ENCODE peak calls at places on chromosomes 1 and 21, in seven cellular contexts. Y, A, B, E, K, M and P are unnamed samples.

GRCh38 chr21:44370027-44370735 is 16.8 kb downstream of the TRPM2 start:
- DNase-seq in Y (peak; percentile 5), A (no peak), B (peak; percentile 77), E (no peak), K (peak; percentile 93), M (peak; percentile 11), P (peak; percentile 64)

GRCh38 chr1:161137881-161138280 is 5.4 kb upstream of the DEDD start:
- DNase-seq in Y (no peak), A (no peak), B (no peak), E (no peak), K (no peak), M (no peak), P (no peak)

GRCh38 chr1:82034812-82035211 is 234.1 kb downstream of the ADGRL2 start:
- DNase-seq in Y (no peak), A (no peak), B (no peak), E (no peak), K (no peak), M (no peak), P (no peak)

GRCh38 chr21:46160563-46161179 is 5.3 kb upstream of the FTCD start:
- DNase-seq in Y (no peak), A (no peak), B (no peak), E (no peak), K (peak; percentile 21), M (peak; percentile 10), P (no peak)

GRCh38 chr1:55143686-55144085 is 71.5 kb downstream of the USP24 start:
- DNase-seq in Y (no peak), A (peak; percentile 41), B (peak; percentile 44), E (no peak), K (no peak), M (no peak), P (no peak)

GRCh38 chr1:30232288-30232899 is 491.0 kb downstream of the MATN1 start:
- DNase-seq in Y (no peak), A (no peak), B (peak; percentile 43), E (no peak), K (no peak), M (no peak), P (no peak)

GRCh38 chr1:32200226-32201010 is at the start of gene CCDC28B:
- DNase-seq in Y (peak; percentile 71), A (no peak), B (no peak), E (peak; percentile 42), K (peak; percentile 76), M (peak; percentile 74), P (peak; percentile 67)

GRCh38 chr1:229869687-229870086 is 197.4 kb upstream of the GALNT2 start:
- DNase-seq in Y (no peak), A (no peak), B (peak; percentile 45), E (no peak), K (no peak), M (no peak), P (no peak)

GRCh38 chr1:91830242-91831131 is 55.5 kb downstream of the TGFBR3 start:
- DNase-seq in Y (peak; percentile 96), A (peak; percentile 91), B (peak; percentile 26), E (peak; percentile 56), K (peak; percentile 65), M (peak; percentile 77), P (peak; percentile 91)

GRCh38 chr1:3530931-3531818 is 76.7 kb downstream of the ARHGEF16 start:
- DNase-seq in Y (peak; percentile 7), A (peak; percentile 69), B (peak; percentile 93), E (peak; percentile 78), K (peak; percentile 27), M (peak; percentile 74), P (peak; percentile 75)

DNA sequence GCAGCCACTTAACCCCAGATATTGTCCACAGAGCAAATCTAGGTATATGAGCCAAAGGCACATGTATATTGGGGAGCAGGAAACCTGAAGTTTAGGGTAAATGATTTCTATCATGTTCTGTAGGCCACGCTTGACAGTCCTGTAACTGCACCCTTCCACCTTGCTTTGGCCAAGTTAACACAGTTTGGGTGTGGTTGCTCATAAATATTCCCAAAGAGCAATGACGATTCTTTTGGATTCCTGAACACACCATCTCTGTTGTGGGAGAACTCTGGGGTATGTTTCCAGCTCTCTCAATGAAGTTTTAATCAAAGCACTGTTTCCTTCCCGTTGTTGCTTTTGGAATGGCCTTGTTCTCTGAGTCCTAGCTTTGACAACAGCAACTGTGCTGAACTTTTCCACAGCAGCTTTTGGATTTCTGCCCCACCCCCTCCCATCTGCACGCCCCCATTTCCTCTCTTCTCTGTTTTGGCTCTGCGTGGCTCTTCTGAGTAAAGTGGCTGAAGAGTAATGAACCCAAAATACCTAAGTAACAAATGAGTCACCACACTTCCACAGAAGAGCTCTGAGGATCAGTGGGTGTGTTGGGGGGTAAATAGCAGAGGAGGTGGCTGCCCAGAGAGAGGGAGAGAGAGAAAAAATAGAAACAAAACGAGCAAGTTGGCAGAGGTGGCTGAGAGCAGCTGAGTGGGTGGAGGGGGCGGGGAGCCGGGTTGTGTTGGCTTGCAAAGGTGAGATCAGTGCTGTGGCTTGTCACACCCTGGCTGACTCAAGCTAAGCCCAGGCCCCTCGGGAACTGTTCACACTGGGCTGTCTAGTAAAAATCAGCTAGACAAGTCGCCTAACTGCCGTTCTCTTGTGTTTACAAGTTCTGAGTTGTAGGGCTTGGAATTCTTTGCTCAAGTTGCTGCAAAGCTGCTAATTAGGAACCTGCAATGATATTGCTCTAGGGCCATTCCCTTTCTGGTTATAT is 26.9 kb upstream of the RAP1A start:
- DNase-seq in Y (peak; percentile 77), A (peak; percentile 98), B (peak; percentile 90), E (peak; percentile 90), K (peak; percentile 60), M (peak; percentile 87), P (peak; percentile 83)
- H3K4me3 ChIP-seq in Y (no peak overlapping the region), A (peak overlapping the region; percentile 43), B (peak overlapping the region; percentile 46), E (no peak overlapping the region), K (no peak overlapping the region), M (peak overlapping the region; percentile 0), P (peak overlapping the region; percentile 12)

GRCh38 chr1:149848811-149849210 is 50.6 kb upstream of the BOLA1 start:
- DNase-seq in Y (peak; percentile 12), A (peak; percentile 35), B (peak; percentile 40), E (no peak), K (no peak), M (no peak), P (no peak)

GRCh38 chr1:149845416-149845815 is 54.0 kb upstream of the BOLA1 start:
- DNase-seq in Y (peak; percentile 3), A (no peak), B (no peak), E (no peak), K (peak; percentile 6), M (no peak), P (peak; percentile 26)

GRCh38 chr1:149848340-149848771 is 51.0 kb upstream of the BOLA1 start:
- DNase-seq in Y (peak; percentile 1), A (peak; percentile 29), B (peak; percentile 39), E (no peak), K (no peak), M (no peak), P (no peak)

GRCh38 chr1:149846042-149846441 is 53.3 kb upstream of the BOLA1 start:
- DNase-seq in Y (peak; percentile 2), A (no peak), B (peak; percentile 1), E (no peak), K (peak; percentile 20), M (no peak), P (no peak)

DNA sequence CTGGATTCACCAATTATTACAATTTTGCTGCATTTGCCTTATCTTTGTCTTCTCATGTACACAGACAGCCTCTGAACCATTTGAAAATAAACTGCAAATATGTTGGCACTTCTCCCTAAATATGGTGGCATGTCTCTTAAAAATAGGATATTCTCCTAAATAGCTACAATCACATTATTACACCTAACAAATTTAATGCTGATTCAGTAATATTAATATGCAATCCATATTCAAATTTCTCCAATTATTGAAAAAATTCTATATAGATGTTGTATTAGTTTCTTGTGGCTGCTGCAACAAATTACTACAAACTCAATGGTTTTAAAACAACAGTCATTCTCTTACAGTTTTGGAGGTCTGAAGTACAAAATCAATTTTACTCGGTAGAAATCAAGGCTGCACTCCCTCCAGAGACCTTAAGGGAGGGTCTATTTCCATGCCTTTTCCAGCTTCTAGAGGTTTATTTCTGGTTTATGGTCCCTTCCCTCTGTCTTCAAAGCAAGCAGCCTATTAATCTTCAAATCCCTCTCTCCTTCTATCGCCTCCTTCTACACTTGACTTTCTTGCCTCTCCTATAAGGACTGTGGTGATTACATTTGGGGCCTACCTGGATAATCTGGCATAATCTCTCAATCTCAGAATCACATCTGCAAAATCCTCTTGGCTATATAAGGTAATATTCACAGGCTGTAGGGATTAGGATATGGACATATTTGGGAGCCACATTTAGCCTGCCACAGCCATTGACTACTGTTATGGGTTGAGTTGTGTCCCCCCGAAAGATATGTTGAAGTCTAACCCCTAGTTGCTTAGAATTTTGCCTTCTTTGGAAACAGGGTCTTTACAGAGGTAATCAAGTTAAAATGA is 52.5 kb upstream of the BOLA1 start:
- DNase-seq in Y (no peak), A (no peak), B (no peak), E (no peak), K (no peak), M (no peak), P (no peak)
- TF ChIP-seq CTCF in Y (no peak), A (no peak), B (no peak), E (no peak), K (no peak), M (no peak), P (no peak)

GRCh38 chr1:110235181-110235838 is 25.2 kb downstream of the KCNC4 start:
- DNase-seq in Y (no peak), A (no peak), B (no peak), E (no peak), K (no peak), M (peak; percentile 42), P (no peak)

GRCh38 chr1:110234691-110235090 is 24.6 kb downstream of the KCNC4 start:
- DNase-seq in Y (no peak), A (no peak), B (peak; percentile 53), E (no peak), K (no peak), M (no peak), P (peak; percentile 37)

GRCh38 chr1:110235839-110236682 is 25.9 kb downstream of the KCNC4 start:
- DNase-seq in Y (peak; percentile 43), A (peak; percentile 99), B (peak; percentile 88), E (no peak), K (no peak), M (no peak), P (peak; percentile 78)

GRCh38 chr1:110230381-110231199 is 20.5 kb downstream of the KCNC4 start:
- DNase-seq in Y (no peak), A (no peak), B (no peak), E (no peak), K (no peak), M (no peak), P (no peak)

GRCh38 chr1:110233861-110234260 is 23.7 kb downstream of the KCNC4 start:
- DNase-seq in Y (no peak), A (no peak), B (no peak), E (no peak), K (no peak), M (no peak), P (no peak)
- H3K4me3 ChIP-seq in Y (no peak overlapping the region), A (no peak overlapping the region), B (no peak overlapping the region), E (no peak overlapping the region), K (no peak overlapping the region), M (no peak overlapping the region), P (no peak overlapping the region)

GRCh38 chr1:41412748-41413147 is 51.5 kb downstream of the FOXO6 start:
- DNase-seq in Y (no peak), A (peak; percentile 26), B (no peak), E (no peak), K (no peak), M (no peak), P (no peak)

GRCh38 chr1:41414291-41414690 is 53.1 kb downstream of the FOXO6 start:
- DNase-seq in Y (no peak), A (peak; percentile 28), B (no peak), E (no peak), K (no peak), M (no peak), P (no peak)

GRCh38 chr1:41416081-41416480 is 54.8 kb downstream of the FOXO6 start:
- DNase-seq in Y (no peak), A (peak; percentile 26), B (no peak), E (no peak), K (no peak), M (no peak), P (no peak)

GRCh38 chr1:41414716-41415306 is 53.6 kb downstream of the FOXO6 start:
- DNase-seq in Y (no peak), A (peak; percentile 54), B (peak; percentile 28), E (no peak), K (no peak), M (no peak), P (no peak)

GRCh38 chr1:41413748-41414281 is 52.6 kb downstream of the FOXO6 start:
- DNase-seq in Y (no peak), A (no peak), B (no peak), E (no peak), K (no peak), M (no peak), P (no peak)
- TF ChIP-seq CTCF in Y (no peak), A (no peak), B (no peak), E (no peak), K (no peak), M (no peak), P (no peak)